ENCODE peak calls at places on chromosomes 3 and 15, in six cellular contexts. One of them, this sample, is unnamed.

GRCh38 chr3:133965033-133965570 is 64.6 kb downstream of the SLCO2A1 start:
- DNase-seq in uterus: no peak
- DNase-seq in cardiac muscle cell: no peak
- DNase-seq in small intestine: no peak
- DNase-seq in stomach: no peak
- DNase-seq in astrocyte: peak; percentile 36
- DNase-seq in this sample: no peak

GRCh38 chr3:157151627-157152026 is 8.3 kb downstream of the CCNL1 start:
- DNase-seq in uterus: no peak
- DNase-seq in cardiac muscle cell: no peak
- DNase-seq in small intestine: no peak
- DNase-seq in stomach: no peak
- DNase-seq in astrocyte: no peak
- DNase-seq in this sample: no peak

GRCh38 chr3:37967252-37967881 is 23.2 kb upstream of the VILL start:
- DNase-seq in uterus: peak; percentile 65
- DNase-seq in cardiac muscle cell: peak; percentile 71
- DNase-seq in small intestine: peak; percentile 76
- DNase-seq in stomach: peak; percentile 77
- DNase-seq in astrocyte: peak; percentile 26
- DNase-seq in this sample: peak; percentile 63

GRCh38 chr3:79534732-79535131 is 233.1 kb downstream of the ROBO1 start:
- DNase-seq in uterus: no peak
- DNase-seq in cardiac muscle cell: no peak
- DNase-seq in small intestine: no peak
- DNase-seq in stomach: no peak
- DNase-seq in astrocyte: peak; percentile 29
- DNase-seq in this sample: peak; percentile 46

GRCh38 chr3:64440498-64440897 is 215.2 kb upstream of the PRICKLE2 start:
- DNase-seq in uterus: peak; percentile 19
- DNase-seq in cardiac muscle cell: peak; percentile 15
- DNase-seq in small intestine: peak; percentile 12
- DNase-seq in stomach: peak; percentile 70
- DNase-seq in astrocyte: peak; percentile 93
- DNase-seq in this sample: peak; percentile 83

GRCh38 chr3:149480326-149481017 is 6.0 kb downstream of the TM4SF4 start:
- DNase-seq in uterus: peak; percentile 77
- DNase-seq in cardiac muscle cell: peak; percentile 75
- DNase-seq in small intestine: peak; percentile 83
- DNase-seq in stomach: peak; percentile 88
- DNase-seq in astrocyte: peak; percentile 77
- DNase-seq in this sample: peak; percentile 92

GRCh38 chr3:129441782-129442181 is 1.8 kb downstream of the IFT122 start:
- DNase-seq in uterus: no peak
- DNase-seq in cardiac muscle cell: peak; percentile 14
- DNase-seq in small intestine: no peak
- DNase-seq in stomach: no peak
- DNase-seq in astrocyte: peak; percentile 54
- DNase-seq in this sample: no peak

GRCh38 chr3:102129774-102130608 is 280.7 kb downstream of the NFKBIZ start:
- DNase-seq in uterus: peak; percentile 81
- DNase-seq in cardiac muscle cell: no peak
- DNase-seq in small intestine: peak; percentile 25
- DNase-seq in stomach: no peak
- DNase-seq in astrocyte: peak; percentile 72
- DNase-seq in this sample: peak; percentile 68

GRCh38 chr15:88454231-88454630 is 13.0 kb downstream of the MRPL46 start:
- DNase-seq in uterus: no peak
- DNase-seq in cardiac muscle cell: no peak
- DNase-seq in small intestine: no peak
- DNase-seq in stomach: no peak
- DNase-seq in astrocyte: peak; percentile 30
- DNase-seq in this sample: no peak

GRCh38 chr3:51942603-51943450 is 664 bp downstream of the PARP3 start:
- DNase-seq in uterus: peak; percentile 52
- DNase-seq in cardiac muscle cell: no peak
- DNase-seq in small intestine: peak; percentile 80
- DNase-seq in stomach: peak; percentile 67
- DNase-seq in astrocyte: peak; percentile 25
- DNase-seq in this sample: peak; percentile 16

GRCh38 chr3:149386299-149386606 is 8.8 kb upstream of the TM4SF1 start:
- DNase-seq in uterus: no peak
- DNase-seq in cardiac muscle cell: no peak
- DNase-seq in small intestine: no peak
- DNase-seq in stomach: no peak
- DNase-seq in astrocyte: no peak
- DNase-seq in this sample: no peak

GRCh38 chr3:16647668-16648067 is 42.4 kb upstream of the DAZL start:
- DNase-seq in uterus: no peak
- DNase-seq in cardiac muscle cell: no peak
- DNase-seq in small intestine: no peak
- DNase-seq in stomach: no peak
- DNase-seq in astrocyte: no peak
- DNase-seq in this sample: no peak

GRCh38 chr15:77993374-77993911 is 84.1 kb downstream of the TBC1D2B start:
- DNase-seq in uterus: no peak
- DNase-seq in cardiac muscle cell: no peak
- DNase-seq in small intestine: no peak
- DNase-seq in stomach: no peak
- DNase-seq in astrocyte: no peak
- DNase-seq in this sample: no peak

GRCh38 chr3:32886296-32886695 is 65.1 kb upstream of the CCR4 start:
- DNase-seq in uterus: no peak
- DNase-seq in cardiac muscle cell: no peak
- DNase-seq in small intestine: no peak
- DNase-seq in stomach: no peak
- DNase-seq in astrocyte: no peak
- DNase-seq in this sample: no peak

GRCh38 chr15:59178151-59178705 is 28.4 kb upstream of the LDHAL6B start:
- DNase-seq in uterus: no peak
- DNase-seq in cardiac muscle cell: no peak
- DNase-seq in small intestine: no peak
- DNase-seq in stomach: no peak
- DNase-seq in astrocyte: no peak
- DNase-seq in this sample: no peak

GRCh38 chr3:144770813-144771400 is 799.3 kb downstream of the DIPK2A start:
- DNase-seq in uterus: no peak
- DNase-seq in cardiac muscle cell: peak; percentile 51
- DNase-seq in small intestine: no peak
- DNase-seq in stomach: no peak
- DNase-seq in astrocyte: peak; percentile 12
- DNase-seq in this sample: peak; percentile 49

GRCh38 chr3:52090131-52090548 is 33.8 kb upstream of the DUSP7 start:
- DNase-seq in uterus: peak; percentile 67
- DNase-seq in cardiac muscle cell: no peak
- DNase-seq in small intestine: no peak
- DNase-seq in stomach: no peak
- DNase-seq in astrocyte: peak; percentile 94
- DNase-seq in this sample: peak; percentile 91

GRCh38 chr15:90982135-90982534 is 12.2 kb downstream of the PRC1 start:
- DNase-seq in uterus: no peak
- DNase-seq in cardiac muscle cell: no peak
- DNase-seq in small intestine: no peak
- DNase-seq in stomach: no peak
- DNase-seq in astrocyte: no peak
- DNase-seq in this sample: no peak

DNA sequence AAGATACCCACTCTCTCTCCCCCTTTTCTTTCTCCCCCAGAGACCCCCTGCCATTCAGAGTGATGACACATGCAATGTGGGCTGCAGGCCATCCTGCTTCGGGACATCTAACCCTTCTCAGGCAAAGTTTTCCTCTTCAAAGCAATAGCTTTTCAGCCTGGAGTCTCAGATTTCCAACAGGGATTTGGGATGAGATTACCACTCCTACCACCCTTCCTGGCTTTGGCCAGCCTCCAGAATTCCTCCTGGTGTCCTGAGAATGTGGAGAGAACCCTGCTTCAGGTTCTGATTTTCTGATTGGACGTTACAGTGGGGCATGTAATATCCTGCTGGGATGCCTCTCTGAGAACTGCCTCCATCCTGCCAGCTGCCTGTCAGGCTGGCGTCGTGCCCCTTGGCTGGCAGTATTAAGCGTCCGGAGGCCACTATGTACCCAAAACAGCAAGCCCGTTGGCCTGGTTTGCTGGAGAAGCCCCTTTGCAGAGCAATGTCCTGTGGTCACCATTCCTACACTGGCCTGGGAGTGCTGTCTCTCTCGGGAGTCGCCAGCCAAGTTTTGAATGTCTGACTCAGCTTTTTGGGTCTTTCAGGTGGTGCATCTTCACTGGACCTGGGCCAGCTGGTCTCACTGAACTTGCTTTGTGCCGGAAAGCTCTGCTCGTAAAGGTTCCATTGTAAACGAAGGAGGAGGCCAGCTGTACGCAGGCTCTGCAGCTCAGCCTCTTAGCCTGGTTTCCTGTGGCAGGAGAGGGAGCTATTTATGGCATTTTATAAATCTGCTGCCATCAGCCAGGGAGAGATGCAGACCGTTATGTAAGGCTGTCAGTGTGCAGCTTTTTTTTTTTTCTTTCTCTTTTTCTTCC is 19.2 kb upstream of the TRAK1 start:
- DNase-seq in uterus: peak; percentile 76
- DNase-seq in cardiac muscle cell: peak; percentile 59
- DNase-seq in small intestine: peak; percentile 32
- DNase-seq in stomach: peak; percentile 75
- DNase-seq in astrocyte: peak; percentile 73
- DNase-seq in this sample: peak; percentile 43
- H3K4me3 ChIP-seq in uterus: peak overlapping the region; percentile 3
- H3K4me3 ChIP-seq in cardiac muscle cell: no peak overlapping the region
- H3K4me3 ChIP-seq in small intestine: no peak overlapping the region
- H3K4me3 ChIP-seq in stomach: peak overlapping the region; percentile 10
- H3K4me3 ChIP-seq in astrocyte: peak overlapping the region; percentile 24
- H3K4me3 ChIP-seq in this sample: peak overlapping the region; percentile 37

GRCh38 chr15:39581501-39582285 is 814 bp downstream of the THBS1 start:
- DNase-seq in uterus: peak; percentile 70
- DNase-seq in cardiac muscle cell: peak; percentile 69
- DNase-seq in small intestine: peak; percentile 64
- DNase-seq in stomach: peak; percentile 65
- DNase-seq in astrocyte: no peak
- DNase-seq in this sample: no peak

GRCh38 chr15:39582286-39582976 is 1.6 kb downstream of the THBS1 start:
- DNase-seq in uterus: peak; percentile 64
- DNase-seq in cardiac muscle cell: no peak
- DNase-seq in small intestine: no peak
- DNase-seq in stomach: no peak
- DNase-seq in astrocyte: no peak
- DNase-seq in this sample: no peak

GRCh38 chr15:39584266-39584659 is 3.4 kb downstream of the THBS1 start:
- DNase-seq in uterus: no peak
- DNase-seq in cardiac muscle cell: no peak
- DNase-seq in small intestine: no peak
- DNase-seq in stomach: no peak
- DNase-seq in astrocyte: no peak
- DNase-seq in this sample: no peak

GRCh38 chr15:39583586-39584265 is 2.8 kb downstream of the THBS1 start:
- DNase-seq in uterus: no peak
- DNase-seq in cardiac muscle cell: peak; percentile 38
- DNase-seq in small intestine: no peak
- DNase-seq in stomach: no peak
- DNase-seq in astrocyte: no peak
- DNase-seq in this sample: no peak

GRCh38 chr15:39582977-39583585 is 2.2 kb downstream of the THBS1 start:
- DNase-seq in uterus: no peak
- DNase-seq in cardiac muscle cell: no peak
- DNase-seq in small intestine: no peak
- DNase-seq in stomach: no peak
- DNase-seq in astrocyte: no peak
- DNase-seq in this sample: no peak
- H3K27ac ChIP-seq in uterus: peak overlapping the region; percentile 98
- H3K27ac ChIP-seq in cardiac muscle cell: no peak overlapping the region
- H3K27ac ChIP-seq in small intestine: peak overlapping the region; percentile 91
- H3K27ac ChIP-seq in stomach: peak overlapping the region; percentile 94
- H3K27ac ChIP-seq in astrocyte: peak overlapping the region; percentile 97
- H3K27ac ChIP-seq in this sample: no peak overlapping the region

GRCh38 chr15:44535509-44536297 is 1.2 kb upstream of the EIF3J start:
- DNase-seq in uterus: peak; percentile 28
- DNase-seq in cardiac muscle cell: peak; percentile 46
- DNase-seq in small intestine: peak; percentile 37
- DNase-seq in stomach: no peak
- DNase-seq in astrocyte: no peak
- DNase-seq in this sample: no peak

GRCh38 chr15:44536298-44536961 is 517 bp upstream of the EIF3J start:
- DNase-seq in uterus: no peak
- DNase-seq in cardiac muscle cell: peak; percentile 92
- DNase-seq in small intestine: peak; percentile 84
- DNase-seq in stomach: peak; percentile 86
- DNase-seq in astrocyte: peak; percentile 76
- DNase-seq in this sample: no peak

GRCh38 chr15:44536962-44537727 is at the start of gene EIF3J:
- DNase-seq in uterus: peak; percentile 95
- DNase-seq in cardiac muscle cell: peak; percentile 96
- DNase-seq in small intestine: peak; percentile 97
- DNase-seq in stomach: peak; percentile 94
- DNase-seq in astrocyte: peak; percentile 91
- DNase-seq in this sample: peak; percentile 94

GRCh38 chr15:44532689-44533088 is 4.3 kb upstream of the EIF3J start:
- DNase-seq in uterus: no peak
- DNase-seq in cardiac muscle cell: no peak
- DNase-seq in small intestine: no peak
- DNase-seq in stomach: no peak
- DNase-seq in astrocyte: no peak
- DNase-seq in this sample: no peak

DNA sequence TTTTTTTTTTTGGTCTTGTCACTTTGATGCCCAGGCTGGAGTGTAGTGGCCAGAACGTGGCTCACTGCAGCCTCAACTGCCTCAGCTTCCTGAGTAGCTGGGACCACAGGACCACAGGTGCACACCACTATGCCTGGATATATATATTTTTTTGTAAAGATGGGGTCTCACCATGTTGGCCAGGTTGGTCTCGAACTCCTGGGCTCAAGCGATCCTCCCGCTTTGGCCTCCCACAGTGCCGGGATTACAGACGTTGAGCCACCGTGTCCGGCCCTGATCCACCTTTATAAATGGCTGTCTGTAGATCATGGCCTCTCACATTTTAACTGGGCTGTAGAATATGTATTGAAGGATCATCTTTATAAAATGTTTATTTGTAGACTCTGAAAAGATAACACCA is 1.9 kb upstream of the EIF3J start:
- DNase-seq in uterus: no peak
- DNase-seq in cardiac muscle cell: no peak
- DNase-seq in small intestine: no peak
- DNase-seq in stomach: no peak
- DNase-seq in astrocyte: no peak
- DNase-seq in this sample: no peak
- H3K4me3 ChIP-seq in uterus: no peak overlapping the region
- H3K4me3 ChIP-seq in cardiac muscle cell: no peak overlapping the region
- H3K4me3 ChIP-seq in small intestine: no peak overlapping the region
- H3K4me3 ChIP-seq in stomach: peak overlapping the region; percentile 75
- H3K4me3 ChIP-seq in astrocyte: no peak overlapping the region
- H3K4me3 ChIP-seq in this sample: no peak overlapping the region

DNA sequence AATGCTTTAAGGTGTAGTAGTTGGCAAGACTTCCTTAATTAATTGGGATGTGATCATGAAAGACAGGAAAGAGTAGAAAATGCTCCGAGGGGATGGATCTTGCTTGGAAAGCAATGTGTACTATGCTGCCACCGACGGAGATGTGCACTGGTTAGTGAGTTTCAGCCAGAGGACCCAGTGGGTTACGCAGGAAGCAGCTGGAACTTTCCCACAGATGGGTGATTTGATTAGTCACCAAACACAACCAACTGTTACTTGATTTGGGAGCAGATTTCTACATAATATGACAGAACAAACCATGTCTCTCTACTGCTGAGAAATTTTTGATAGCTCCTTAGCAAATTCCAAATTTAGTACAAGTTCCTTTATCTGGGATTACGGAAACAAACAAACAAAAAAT is 245.4 kb upstream of the MCTP2 start:
- DNase-seq in uterus: no peak
- DNase-seq in cardiac muscle cell: no peak
- DNase-seq in small intestine: no peak
- DNase-seq in stomach: no peak
- DNase-seq in astrocyte: no peak
- DNase-seq in this sample: no peak
- H3K27ac ChIP-seq in uterus: peak overlapping the region; percentile 53
- H3K27ac ChIP-seq in cardiac muscle cell: no peak overlapping the region
- H3K27ac ChIP-seq in small intestine: no peak overlapping the region
- H3K27ac ChIP-seq in stomach: no peak overlapping the region
- H3K27ac ChIP-seq in astrocyte: no peak overlapping the region
- H3K27ac ChIP-seq in this sample: no peak overlapping the region

This sample was measured in brain microvascular endothelial cell.